ENCODE peak calls at places on chromosomes 11 and 22, in eight cellular contexts. L, Z, A, E, X, B, Y and I are unnamed samples. For H3K4me1, the result is how much of the 10 kb centered on the place peaks cover.

GRCh38 chr11:119376197-119376847 is 5.2 kb downstream of the USP2 start:
- DNase-seq in L (no peak), Z (no peak), A (peak), E (peak), X (no peak), B (peak), Y (no peak), I (no peak)

GRCh38 chr22:29004647-29005371 is 56.8 kb downstream of the C22orf31 start:
- DNase-seq in L (peak), Z (peak), A (peak), E (peak), X (no peak), B (peak), Y (no peak), I (peak)

GRCh38 chr11:133133053-133133452 is 399.2 kb downstream of the OPCML start:
- DNase-seq in L (no peak), Z (no peak), A (no peak), E (no peak), X (no peak), B (no peak), Y (no peak), I (no peak)

GRCh38 chr22:30747493-30747892 is 52.8 kb downstream of the OSBP2 start:
- DNase-seq in L (no peak), Z (no peak), A (no peak), E (no peak), X (no peak), B (no peak), Y (no peak), I (peak)

GRCh38 chr22:48883211-48883960 is 944.3 kb downstream of the BRD1 start:
- DNase-seq in L (no peak), Z (no peak), A (no peak), E (no peak), X (no peak), B (no peak), Y (no peak), I (no peak)

GRCh38 chr11:17392872-17393271 is 4.4 kb upstream of the KCNJ11 start:
- DNase-seq in L (no peak), Z (no peak), A (no peak), E (no peak), X (no peak), B (no peak), Y (no peak), I (no peak)

GRCh38 chr11:70481625-70482528 is 83.5 kb downstream of the CTTN start:
- DNase-seq in L (no peak), Z (peak), A (peak), E (peak), X (no peak), B (no peak), Y (no peak), I (no peak)

GRCh38 chr22:23684561-23685031 is 6.2 kb upstream of the RGL4 start:
- DNase-seq in L (peak), Z (no peak), A (peak), E (peak), X (no peak), B (no peak), Y (no peak), I (no peak)

GRCh38 chr22:50274311-50274710 is 4.1 kb upstream of the MAPK11 start:
- DNase-seq in L (peak), Z (no peak), A (peak), E (peak), X (peak), B (peak), Y (peak), I (no peak)

GRCh38 chr11:85109141-85109540 is 518.0 kb downstream of the DLG2 start:
- DNase-seq in L (no peak), Z (no peak), A (no peak), E (no peak), X (no peak), B (no peak), Y (no peak), I (no peak)

DNA sequence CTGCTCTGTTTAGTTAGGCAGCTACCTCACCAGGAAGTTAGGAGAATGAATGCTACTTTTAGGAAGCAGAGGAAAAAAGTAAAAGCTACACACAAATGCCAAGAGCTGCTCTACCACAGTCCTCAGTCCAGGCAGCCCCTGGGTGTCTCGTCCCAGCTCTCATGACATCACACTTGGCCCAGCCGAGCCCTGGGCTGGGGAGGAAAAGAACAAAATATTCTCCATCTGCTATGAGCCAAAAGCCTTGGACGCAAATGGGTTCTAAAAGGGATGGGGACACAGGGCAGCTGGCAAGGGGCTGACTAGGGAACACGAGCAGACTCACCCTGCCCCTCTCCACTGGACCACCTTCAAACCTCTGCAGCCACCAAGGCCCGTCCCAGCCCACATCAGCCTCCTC is 26.1 kb downstream of the TMEM184B start:
- DNase-seq in L (no peak), Z (no peak), A (no peak), E (no peak), X (no peak), B (no peak), Y (no peak), I (no peak)
- H3K27ac ChIP-seq in L (no peak), Z (no peak), A (no peak), E (no peak), X (no peak), B (no peak), Y (no peak), I (no peak)

GRCh38 chr11:66987158-66987620 is 12.1 kb downstream of the C11orf86 start:
- DNase-seq in L (no peak), Z (no peak), A (no peak), E (peak), X (no peak), B (no peak), Y (no peak), I (no peak)
- H3K4me1 ChIP-seq in L (under half), Z (half or more), A (under half), E (under half), X (under half), B (under half), Y (under half), I (under half)

GRCh38 chr11:61028135-61028729 is 56.8 kb downstream of the CD6 start:
- DNase-seq in L (no peak), Z (no peak), A (no peak), E (no peak), X (no peak), B (no peak), Y (peak), I (no peak)
- H3K4me3 ChIP-seq in L (no peak), Z (no peak), A (no peak), E (no peak), X (peak), B (no peak), Y (peak), I (no peak)

GRCh38 chr11:332651-333480 is 12.2 kb upstream of the IFITM3 start:
- DNase-seq in L (peak), Z (no peak), A (no peak), E (no peak), X (no peak), B (no peak), Y (no peak), I (no peak)
- H3K27ac ChIP-seq in L (no peak), Z (no peak), A (no peak), E (no peak), X (no peak), B (no peak), Y (no peak), I (no peak)

GRCh38 chr11:8760896-8761295 is 78.3 kb downstream of the RPL27A start:
- DNase-seq in L (no peak), Z (no peak), A (peak), E (no peak), X (no peak), B (no peak), Y (no peak), I (no peak)
- H3K4me1 ChIP-seq in L (under half), Z (under half), A (under half), E (half or more), X (under half), B (under half), Y (under half), I (under half)

GRCh38 chr11:62789576-62789975 is 2.2 kb downstream of the TMEM223 start:
- DNase-seq in L (no peak), Z (no peak), A (no peak), E (no peak), X (no peak), B (no peak), Y (no peak), I (no peak)

GRCh38 chr11:62791501-62792192 is at the start of gene TMEM223:
- DNase-seq in L (peak), Z (peak), A (peak), E (peak), X (peak), B (peak), Y (peak), I (peak)

GRCh38 chr11:62787005-62787759 is at the start of gene TMEM179B:
- DNase-seq in L (peak), Z (peak), A (peak), E (peak), X (peak), B (peak), Y (peak), I (peak)

GRCh38 chr11:62786318-62787004 is 741 bp upstream of the TMEM179B start:
- DNase-seq in L (peak), Z (peak), A (peak), E (peak), X (peak), B (peak), Y (peak), I (peak)

GRCh38 chr11:62788991-62789390 is 1.8 kb downstream of the TMEM179B start:
- DNase-seq in L (no peak), Z (no peak), A (no peak), E (no peak), X (no peak), B (no peak), Y (no peak), I (no peak)
- H3K4me3 ChIP-seq in L (no peak), Z (peak), A (no peak), E (no peak), X (no peak), B (no peak), Y (no peak), I (no peak)

GRCh38 chr11:60878245-60879101 is 11.1 kb downstream of the ZP1 start:
- DNase-seq in L (no peak), Z (no peak), A (no peak), E (no peak), X (no peak), B (no peak), Y (no peak), I (no peak)
- H3K27ac ChIP-seq in L (peak), Z (no peak), A (no peak), E (no peak), X (no peak), B (no peak), Y (no peak), I (no peak)

GRCh38 chr11:47916361-47916841 is 64.0 kb upstream of the PTPRJ start:
- DNase-seq in L (no peak), Z (no peak), A (no peak), E (peak), X (no peak), B (peak), Y (no peak), I (peak)
- H3K4me1 ChIP-seq in L (under half), Z (under half), A (under half), E (under half), X (under half), B (under half), Y (half or more), I (under half)